ENCODE peak calls at places on chromosome 9, in six cellular contexts. One of them, this sample, is unnamed.
A peak's percentile ranks its signal among the peaks of the same experiment; 100 is the strongest.

GRCh38 chr9:116891438-116891837 is 204.3 kb downstream of the TRIM32 start:
- DNase-seq in pancreas: no peak
- DNase-seq in ovary: no peak
- DNase-seq in esophagus muscularis mucosa: no peak
- DNase-seq in SJSA1: no peak
- DNase-seq in endothelial cell of umbilical vein: no peak
- DNase-seq in this sample: no peak

GRCh38 chr9:7479300-7479699 is 320.3 kb downstream of the DMAC1 start:
- DNase-seq in pancreas: no peak
- DNase-seq in ovary: no peak
- DNase-seq in esophagus muscularis mucosa: no peak
- DNase-seq in SJSA1: no peak
- DNase-seq in endothelial cell of umbilical vein: no peak
- DNase-seq in this sample: no peak

GRCh38 chr9:14275331-14275730 is 38.6 kb downstream of the NFIB start:
- DNase-seq in pancreas: no peak
- DNase-seq in ovary: no peak
- DNase-seq in esophagus muscularis mucosa: no peak
- DNase-seq in SJSA1: no peak
- DNase-seq in endothelial cell of umbilical vein: no peak
- DNase-seq in this sample: no peak

GRCh38 chr9:93085676-93086075 is 10.3 kb upstream of the CARD19 start:
- DNase-seq in pancreas: no peak
- DNase-seq in ovary: peak; percentile 11
- DNase-seq in esophagus muscularis mucosa: no peak
- DNase-seq in SJSA1: no peak
- DNase-seq in endothelial cell of umbilical vein: no peak
- DNase-seq in this sample: no peak

GRCh38 chr9:35510745-35511428 is 21.0 kb downstream of the RUSC2 start:
- DNase-seq in pancreas: peak; percentile 42
- DNase-seq in ovary: peak; percentile 81
- DNase-seq in esophagus muscularis mucosa: no peak
- DNase-seq in SJSA1: peak; percentile 79
- DNase-seq in endothelial cell of umbilical vein: peak; percentile 88
- DNase-seq in this sample: peak; percentile 92

GRCh38 chr9:70400107-70400892 is 14.2 kb downstream of the KLF9 start:
- DNase-seq in pancreas: no peak
- DNase-seq in ovary: no peak
- DNase-seq in esophagus muscularis mucosa: no peak
- DNase-seq in SJSA1: no peak
- DNase-seq in endothelial cell of umbilical vein: no peak
- DNase-seq in this sample: no peak

GRCh38 chr9:107178302-107178701 is 104.8 kb upstream of the RAD23B start:
- DNase-seq in pancreas: no peak
- DNase-seq in ovary: no peak
- DNase-seq in esophagus muscularis mucosa: peak; percentile 2
- DNase-seq in SJSA1: no peak
- DNase-seq in endothelial cell of umbilical vein: no peak
- DNase-seq in this sample: no peak

GRCh38 chr9:35725362-35725761 is 6.6 kb downstream of the TLN1 start:
- DNase-seq in pancreas: no peak
- DNase-seq in ovary: no peak
- DNase-seq in esophagus muscularis mucosa: no peak
- DNase-seq in SJSA1: no peak
- DNase-seq in endothelial cell of umbilical vein: no peak
- DNase-seq in this sample: no peak

GRCh38 chr9:7316967-7317366 is 482.6 kb downstream of the DMAC1 start:
- DNase-seq in pancreas: no peak
- DNase-seq in ovary: no peak
- DNase-seq in esophagus muscularis mucosa: no peak
- DNase-seq in SJSA1: no peak
- DNase-seq in endothelial cell of umbilical vein: no peak
- DNase-seq in this sample: no peak

GRCh38 chr9:2469681-2470141 is 151.9 kb upstream of the VLDLR start:
- DNase-seq in pancreas: no peak
- DNase-seq in ovary: peak; percentile 65
- DNase-seq in esophagus muscularis mucosa: no peak
- DNase-seq in SJSA1: peak; percentile 17
- DNase-seq in endothelial cell of umbilical vein: peak; percentile 68
- DNase-seq in this sample: no peak

GRCh38 chr9:34343090-34343489 is 13.7 kb downstream of the NUDT2 start:
- DNase-seq in pancreas: peak; percentile 90
- DNase-seq in ovary: peak; percentile 58
- DNase-seq in esophagus muscularis mucosa: no peak
- DNase-seq in SJSA1: no peak
- DNase-seq in endothelial cell of umbilical vein: no peak
- DNase-seq in this sample: no peak

GRCh38 chr9:108184009-108184408 is 671.8 kb downstream of the ACTL7B start:
- DNase-seq in pancreas: no peak
- DNase-seq in ovary: no peak
- DNase-seq in esophagus muscularis mucosa: no peak
- DNase-seq in SJSA1: no peak
- DNase-seq in endothelial cell of umbilical vein: no peak
- DNase-seq in this sample: no peak

GRCh38 chr9:135664266-135664665 is 1.2 kb downstream of the LCN9 start:
- DNase-seq in pancreas: no peak
- DNase-seq in ovary: no peak
- DNase-seq in esophagus muscularis mucosa: no peak
- DNase-seq in SJSA1: no peak
- DNase-seq in endothelial cell of umbilical vein: no peak
- DNase-seq in this sample: no peak

GRCh38 chr9:37919166-37919955 is 15.4 kb upstream of the SLC25A51 start:
- DNase-seq in pancreas: no peak
- DNase-seq in ovary: no peak
- DNase-seq in esophagus muscularis mucosa: no peak
- DNase-seq in SJSA1: no peak
- DNase-seq in endothelial cell of umbilical vein: no peak
- DNase-seq in this sample: no peak

GRCh38 chr9:75988663-75989062 is 98.2 kb downstream of the PCSK5 start:
- DNase-seq in pancreas: no peak
- DNase-seq in ovary: no peak
- DNase-seq in esophagus muscularis mucosa: no peak
- DNase-seq in SJSA1: no peak
- DNase-seq in endothelial cell of umbilical vein: no peak
- DNase-seq in this sample: no peak

GRCh38 chr9:134944351-134944802 is 26.7 kb upstream of the FCN1 start:
- DNase-seq in pancreas: no peak
- DNase-seq in ovary: peak; percentile 61
- DNase-seq in esophagus muscularis mucosa: no peak
- DNase-seq in SJSA1: no peak
- DNase-seq in endothelial cell of umbilical vein: no peak
- DNase-seq in this sample: peak; percentile 3

GRCh38 chr9:33227741-33228140 is 12.2 kb upstream of the SPINK4 start:
- DNase-seq in pancreas: no peak
- DNase-seq in ovary: no peak
- DNase-seq in esophagus muscularis mucosa: no peak
- DNase-seq in SJSA1: no peak
- DNase-seq in endothelial cell of umbilical vein: no peak
- DNase-seq in this sample: no peak

GRCh38 chr9:79623799-79624721 is 52.3 kb downstream of the TLE4 start:
- DNase-seq in pancreas: no peak
- DNase-seq in ovary: no peak
- DNase-seq in esophagus muscularis mucosa: no peak
- DNase-seq in SJSA1: no peak
- DNase-seq in endothelial cell of umbilical vein: peak; percentile 70
- DNase-seq in this sample: no peak

GRCh38 chr9:95504053-95504963 is 12.5 kb downstream of the PTCH1 start:
- DNase-seq in pancreas: peak; percentile 38
- DNase-seq in ovary: no peak
- DNase-seq in esophagus muscularis mucosa: no peak
- DNase-seq in SJSA1: peak; percentile 71
- DNase-seq in endothelial cell of umbilical vein: peak; percentile 2
- DNase-seq in this sample: peak; percentile 32

GRCh38 chr9:114258866-114259799 is 63.8 kb upstream of the ORM1 start:
- DNase-seq in pancreas: no peak
- DNase-seq in ovary: no peak
- DNase-seq in esophagus muscularis mucosa: no peak
- DNase-seq in SJSA1: no peak
- DNase-seq in endothelial cell of umbilical vein: no peak
- DNase-seq in this sample: no peak

GRCh38 chr9:121950441-121950840 is 142.7 kb downstream of the TTLL11 start:
- DNase-seq in pancreas: no peak
- DNase-seq in ovary: no peak
- DNase-seq in esophagus muscularis mucosa: no peak
- DNase-seq in SJSA1: no peak
- DNase-seq in endothelial cell of umbilical vein: no peak
- DNase-seq in this sample: no peak

GRCh38 chr9:131502781-131503625 is at the start of gene POMT1:
- DNase-seq in pancreas: peak; percentile 91
- DNase-seq in ovary: peak; percentile 90
- DNase-seq in esophagus muscularis mucosa: peak; percentile 95
- DNase-seq in SJSA1: peak; percentile 78
- DNase-seq in endothelial cell of umbilical vein: peak; percentile 86
- DNase-seq in this sample: peak; percentile 95

GRCh38 chr9:18726546-18726945 is 252.6 kb downstream of the ADAMTSL1 start:
- DNase-seq in pancreas: no peak
- DNase-seq in ovary: no peak
- DNase-seq in esophagus muscularis mucosa: no peak
- DNase-seq in SJSA1: peak; percentile 17
- DNase-seq in endothelial cell of umbilical vein: no peak
- DNase-seq in this sample: peak; percentile 89

GRCh38 chr9:114732842-114733241 is 50.9 kb upstream of the TEX48 start:
- DNase-seq in pancreas: no peak
- DNase-seq in ovary: no peak
- DNase-seq in esophagus muscularis mucosa: no peak
- DNase-seq in SJSA1: no peak
- DNase-seq in endothelial cell of umbilical vein: no peak
- DNase-seq in this sample: no peak

GRCh38 chr9:118522093-118523028 is 818.2 kb downstream of the TLR4 start:
- DNase-seq in pancreas: peak; percentile 25
- DNase-seq in ovary: no peak
- DNase-seq in esophagus muscularis mucosa: no peak
- DNase-seq in SJSA1: no peak
- DNase-seq in endothelial cell of umbilical vein: peak; percentile 79
- DNase-seq in this sample: peak; percentile 74

GRCh38 chr9:89666950-89667349 is 62.1 kb downstream of the GADD45G start:
- DNase-seq in pancreas: no peak
- DNase-seq in ovary: no peak
- DNase-seq in esophagus muscularis mucosa: no peak
- DNase-seq in SJSA1: no peak
- DNase-seq in endothelial cell of umbilical vein: no peak
- DNase-seq in this sample: no peak

GRCh38 chr9:121910491-121911040 is 182.5 kb downstream of the TTLL11 start:
- DNase-seq in pancreas: no peak
- DNase-seq in ovary: no peak
- DNase-seq in esophagus muscularis mucosa: no peak
- DNase-seq in SJSA1: no peak
- DNase-seq in endothelial cell of umbilical vein: peak; percentile 52
- DNase-seq in this sample: no peak

GRCh38 chr9:123111977-123112869 is 78.8 kb downstream of the GPR21 start:
- DNase-seq in pancreas: no peak
- DNase-seq in ovary: no peak
- DNase-seq in esophagus muscularis mucosa: peak; percentile 78
- DNase-seq in SJSA1: no peak
- DNase-seq in endothelial cell of umbilical vein: no peak
- DNase-seq in this sample: no peak

DNA sequence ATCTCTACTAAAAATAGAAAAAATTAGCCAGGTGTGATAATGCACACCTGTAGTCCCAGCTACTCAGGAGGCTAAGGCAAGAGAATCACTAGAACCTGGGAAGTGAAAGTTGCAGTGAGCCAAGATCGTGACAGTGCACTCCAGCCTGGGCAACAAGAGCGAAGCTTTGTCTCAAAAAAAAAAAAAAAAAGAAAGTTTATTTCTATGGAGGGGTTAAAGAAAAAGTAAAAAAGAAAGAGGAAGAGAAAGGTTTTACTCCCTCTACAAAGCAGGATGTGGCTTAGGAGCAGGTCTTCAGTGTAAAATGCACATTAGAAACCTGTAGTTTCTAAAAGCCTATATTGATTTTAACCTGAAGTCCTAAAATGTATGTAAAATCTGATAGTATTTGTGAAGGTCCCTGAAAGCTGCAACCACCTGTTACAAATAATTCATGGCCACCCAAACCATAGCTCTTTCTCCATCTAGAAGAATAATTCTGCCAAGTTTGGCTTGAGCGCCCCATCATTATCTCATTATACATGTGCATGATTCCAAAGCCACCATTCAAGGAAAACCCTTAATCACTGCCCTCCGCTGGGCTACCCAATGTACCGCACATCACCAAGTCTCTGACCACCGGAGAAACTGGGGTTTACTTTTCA is 3.4 kb downstream of the FNBP1 start:
- DNase-seq in pancreas: no peak
- DNase-seq in ovary: no peak
- DNase-seq in esophagus muscularis mucosa: no peak
- DNase-seq in SJSA1: no peak
- DNase-seq in endothelial cell of umbilical vein: no peak
- DNase-seq in this sample: no peak
- H3K4me3 ChIP-seq in pancreas: no peak overlapping the region
- H3K4me3 ChIP-seq in ovary: no peak overlapping the region
- H3K4me3 ChIP-seq in esophagus muscularis mucosa: peak overlapping the region; percentile 98
- H3K4me3 ChIP-seq in SJSA1: no peak overlapping the region
- H3K4me3 ChIP-seq in endothelial cell of umbilical vein: no peak overlapping the region
- H3K4me3 ChIP-seq in this sample: no peak overlapping the region

GRCh38 chr9:136751244-136751643 is 2.9 kb upstream of the LCN6 start:
- DNase-seq in pancreas: no peak
- DNase-seq in ovary: no peak
- DNase-seq in esophagus muscularis mucosa: no peak
- DNase-seq in SJSA1: no peak
- DNase-seq in endothelial cell of umbilical vein: no peak
- DNase-seq in this sample: no peak
- H3K4me1 ChIP-seq in pancreas: no peaks in the 10 kb centered on the region
- H3K4me1 ChIP-seq in ovary: no peaks in the 10 kb centered on the region
- H3K4me1 ChIP-seq in esophagus muscularis mucosa: peaks cover 5% of the 10 kb centered on the region
- H3K4me1 ChIP-seq in SJSA1: no peaks in the 10 kb centered on the region
- H3K4me1 ChIP-seq in endothelial cell of umbilical vein: no peaks in the 10 kb centered on the region
- H3K4me1 ChIP-seq in this sample: no peaks in the 10 kb centered on the region

DNA sequence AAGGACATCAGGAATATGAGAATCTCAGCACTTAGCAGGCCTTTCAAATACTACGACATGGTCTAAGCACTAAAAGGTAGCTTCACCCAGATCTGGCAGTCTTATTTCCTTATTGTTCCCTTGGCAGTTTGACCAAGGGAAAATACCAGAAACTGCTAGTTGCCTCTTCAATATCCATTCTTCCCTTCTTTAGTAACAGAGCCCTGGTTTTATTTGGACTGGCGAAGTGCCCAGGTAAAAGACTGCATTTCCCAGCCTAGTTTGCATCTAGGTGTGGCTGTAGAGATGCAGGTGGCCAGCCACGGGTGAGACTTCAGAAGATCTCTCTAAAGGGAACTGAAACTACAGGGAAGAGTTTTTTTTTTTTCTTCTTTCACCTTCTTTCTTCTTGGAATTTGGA is 21.6 kb downstream of the DMRT2 start:
- DNase-seq in pancreas: no peak
- DNase-seq in ovary: no peak
- DNase-seq in esophagus muscularis mucosa: no peak
- DNase-seq in SJSA1: no peak
- DNase-seq in endothelial cell of umbilical vein: no peak
- DNase-seq in this sample: no peak
- H3K27me3 ChIP-seq in pancreas: no peaks in the 10 kb centered on the region
- H3K27me3 ChIP-seq in ovary: no peaks in the 10 kb centered on the region
- H3K27me3 ChIP-seq in esophagus muscularis mucosa: no peaks in the 10 kb centered on the region
- H3K27me3 ChIP-seq in SJSA1: no peaks in the 10 kb centered on the region
- H3K27me3 ChIP-seq in endothelial cell of umbilical vein: no peaks in the 10 kb centered on the region
- H3K27me3 ChIP-seq in this sample: no peaks in the 10 kb centered on the region

DNA sequence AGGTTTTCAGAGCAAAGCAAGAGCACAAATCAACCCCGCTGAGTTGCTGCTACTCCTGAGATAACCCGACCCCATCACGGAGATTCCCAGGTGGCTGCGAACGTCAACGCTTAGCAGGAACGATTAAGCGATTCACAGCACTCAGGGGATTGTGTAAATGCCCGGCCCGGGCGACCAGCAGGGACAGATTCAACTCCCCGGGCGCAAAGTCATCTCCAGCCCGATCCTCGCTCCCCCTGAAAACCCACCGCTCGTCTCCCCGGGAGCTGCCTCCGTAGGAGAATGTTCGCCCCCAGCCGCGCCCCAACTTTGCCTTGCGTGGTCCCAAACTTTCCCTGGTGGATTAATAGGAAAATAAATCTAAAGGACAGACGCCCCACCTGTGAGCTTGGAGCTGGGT is 685 bp downstream of the SLC24A2 start:
- DNase-seq in pancreas: no peak
- DNase-seq in ovary: no peak
- DNase-seq in esophagus muscularis mucosa: no peak
- DNase-seq in SJSA1: no peak
- DNase-seq in endothelial cell of umbilical vein: no peak
- DNase-seq in this sample: no peak
- H3K4me3 ChIP-seq in pancreas: no peak overlapping the region
- H3K4me3 ChIP-seq in ovary: no peak overlapping the region
- H3K4me3 ChIP-seq in esophagus muscularis mucosa: peak overlapping the region; percentile 32
- H3K4me3 ChIP-seq in SJSA1: no peak overlapping the region
- H3K4me3 ChIP-seq in endothelial cell of umbilical vein: no peak overlapping the region
- H3K4me3 ChIP-seq in this sample: peak overlapping the region; percentile 70